ENCODE peak calls at places on chromosomes 4 and X, in eight cellular contexts. W is astrocyte of the hippocampus, Z is lung microvascular endothelial cell, J is putamen, Y is osteocyte, C is lower leg skin, Q is psoas muscle, K is ACHN. I is an unnamed sample.

GRCh38 chr4:7939377-7940108 is at the start of gene AFAP1:
- DNase-seq in Z (peak), W (peak), Y (peak), Q (peak), K (peak), C (peak), J (peak), I (peak)

GRCh38 chr4:14375816-14376215 is 626.5 kb upstream of the CPEB2 start:
- DNase-seq in C (no peak), Y (no peak), Z (no peak), J (no peak), K (no peak), W (peak), Q (no peak), I (no peak)

GRCh38 chr4:82593416-82593815 is 31.6 kb upstream of the TMEM150C start:
- DNase-seq in C (no peak), K (no peak), J (no peak), Y (no peak), Q (no peak), W (no peak), Z (no peak), I (no peak)

GRCh38 chr4:186724048-186724860 is 598 bp upstream of the FAT1 start:
- DNase-seq in J (peak), Q (peak), C (no peak), Y (peak), W (peak), K (peak), Z (peak), I (peak)

GRCh38 chr4:184471872-184472539 is 2.3 kb downstream of the IRF2 start:
- DNase-seq in Z (peak), Y (no peak), J (peak), Q (no peak), K (peak), W (no peak), C (no peak), I (peak)

GRCh38 chr4:183348706-183349659 is 26.8 kb upstream of the CLDN24 start:
- DNase-seq in K (peak), W (peak), Q (no peak), J (no peak), Y (no peak), C (no peak), Z (peak), I (peak)

GRCh38 chr4:182354867-182355266 is 111.7 kb downstream of the TENM3 start:
- DNase-seq in C (no peak), Y (no peak), W (peak), K (no peak), J (no peak), Q (no peak), Z (no peak), I (no peak)

GRCh38 chr4:121233982-121234381 is 69.9 kb upstream of the TNIP3 start:
- DNase-seq in Q (no peak), K (no peak), C (no peak), J (no peak), Y (no peak), Z (no peak), W (no peak), I (no peak)

GRCh38 chr4:76641758-76642157 is 206.7 kb downstream of the SHROOM3 start:
- DNase-seq in Z (no peak), Y (no peak), J (no peak), Q (no peak), C (no peak), W (no peak), K (no peak), I (no peak)

GRCh38 chrX:24954732-24955131 is 61.0 kb downstream of the ARX start:
- DNase-seq in K (no peak), Z (no peak), Y (no peak), Q (no peak), C (no peak), W (no peak), J (no peak), I (no peak)

GRCh38 chr4:25563071-25563564 is 92.5 kb upstream of the SLC34A2 start:
- DNase-seq in W (no peak), K (no peak), Z (no peak), Y (no peak), C (no peak), J (no peak), Q (no peak), I (no peak)

GRCh38 chr4:97504713-97505112 is 638.6 kb downstream of the STPG2 start:
- DNase-seq in Q (no peak), C (no peak), Y (no peak), J (no peak), Z (no peak), K (no peak), W (no peak), I (no peak)

GRCh38 chr4:54230479-54231418 is 1.7 kb downstream of the PDGFRA start:
- DNase-seq in W (peak), Z (no peak), J (no peak), C (peak), Y (no peak), Q (peak), K (no peak), I (peak)

GRCh38 chrX:107825698-107826285 is at the start of gene MID2:
- DNase-seq in Y (no peak), J (no peak), C (peak), Z (peak), W (peak), Q (peak), K (peak), I (peak)

GRCh38 chr4:127783971-127784519 is 1.9 kb downstream of the HSPA4L start:
- DNase-seq in Z (no peak), C (no peak), W (peak), Y (no peak), K (peak), J (no peak), Q (no peak), I (no peak)

GRCh38 chrX:109774706-109775105 is 41.6 kb upstream of the ACSL4 start:
- DNase-seq in J (no peak), Z (peak), Q (no peak), Y (no peak), W (peak), C (no peak), K (peak), I (peak)